ENCODE peak calls at places on chromosomes 16 and 17, in five cellular contexts. D, K, E, B and C are unnamed samples.

GRCh38 chr17:60971515-60972369 is 294.1 kb downstream of the BCAS3 start:
- DNase-seq in D (no peak), E (peak), K (peak), B (peak), C (peak)

GRCh38 chr16:20242568-20243240 is 84.6 kb downstream of the GP2 start:
- DNase-seq in D (no peak), K (no peak), E (no peak), B (no peak), C (no peak)

GRCh38 chr17:9755083-9755482 is 36.3 kb downstream of the DHRS7C start:
- DNase-seq in B (peak), E (no peak), K (no peak), D (no peak), C (no peak)

GRCh38 chr16:86516618-86517003 is 6.3 kb downstream of the FOXF1 start:
- DNase-seq in E (no peak), D (no peak), K (no peak), B (peak), C (no peak)

GRCh38 chr17:30995347-30995746 is 24.5 kb downstream of the RNF135 start:
- DNase-seq in D (no peak), E (no peak), K (no peak), B (no peak), C (no peak)

GRCh38 chr17:75783803-75784472 is 668 bp upstream of the UNK start:
- DNase-seq in D (no peak), B (no peak), K (no peak), E (peak), C (no peak)

GRCh38 chr17:36980281-36980761 is 31.6 kb downstream of the AATF start:
- DNase-seq in E (no peak), B (no peak), K (no peak), D (no peak), C (no peak)

GRCh38 chr17:18993876-18994275 is 10.7 kb downstream of the FAM83G start:
- DNase-seq in D (no peak), B (no peak), K (no peak), E (no peak), C (no peak)

GRCh38 chr16:28486266-28486665 is 5.6 kb downstream of the CLN3 start:
- DNase-seq in D (no peak), B (no peak), E (no peak), K (no peak), C (no peak)

GRCh38 chr16:14365200-14365851 is 264.7 kb downstream of the PARN start:
- DNase-seq in E (no peak), K (no peak), B (peak), D (no peak), C (no peak)

GRCh38 chr17:19708431-19709175 is 7.8 kb downstream of the SLC47A2 start:
- DNase-seq in D (no peak), E (no peak), K (no peak), B (no peak), C (no peak)

GRCh38 chr16:928526-928925 is 42.3 kb downstream of the LMF1 start:
- DNase-seq in B (no peak), K (no peak), D (no peak), E (no peak), C (no peak)

GRCh38 chr16:4624827-4625616 is 396 bp downstream of the MGRN1 start:
- DNase-seq in B (peak), D (peak), K (no peak), E (peak), C (no peak)

GRCh38 chr17:81457917-81458555 is 54.6 kb downstream of the ACTG1 start:
- DNase-seq in D (no peak), B (no peak), E (no peak), K (no peak), C (no peak)

GRCh38 chr17:77634710-77635109 is 323.8 kb upstream of the TNRC6C start:
- DNase-seq in D (no peak), E (no peak), B (no peak), K (no peak), C (no peak)

GRCh38 chr17:66863820-66864219 is 28.9 kb downstream of the CACNG5 start:
- DNase-seq in E (no peak), B (no peak), K (no peak), D (no peak), C (no peak)

GRCh38 chr17:41914358-41914766 is 4.4 kb downstream of the ACLY start:
- DNase-seq in K (no peak), B (no peak), D (no peak), E (no peak), C (no peak)

GRCh38 chr17:63434951-63435571 is 11.0 kb downstream of the CYB561 start:
- DNase-seq in K (no peak), E (peak), D (no peak), B (no peak), C (no peak)

GRCh38 chr17:19762515-19762961 is 14.4 kb upstream of the ALDH3A1 start:
- DNase-seq in D (no peak), K (no peak), E (peak), B (peak), C (no peak)

GRCh38 chr17:57463103-57463885 is 207.0 kb downstream of the MSI2 start:
- DNase-seq in B (peak), E (no peak), K (peak), D (no peak), C (peak)

DNA sequence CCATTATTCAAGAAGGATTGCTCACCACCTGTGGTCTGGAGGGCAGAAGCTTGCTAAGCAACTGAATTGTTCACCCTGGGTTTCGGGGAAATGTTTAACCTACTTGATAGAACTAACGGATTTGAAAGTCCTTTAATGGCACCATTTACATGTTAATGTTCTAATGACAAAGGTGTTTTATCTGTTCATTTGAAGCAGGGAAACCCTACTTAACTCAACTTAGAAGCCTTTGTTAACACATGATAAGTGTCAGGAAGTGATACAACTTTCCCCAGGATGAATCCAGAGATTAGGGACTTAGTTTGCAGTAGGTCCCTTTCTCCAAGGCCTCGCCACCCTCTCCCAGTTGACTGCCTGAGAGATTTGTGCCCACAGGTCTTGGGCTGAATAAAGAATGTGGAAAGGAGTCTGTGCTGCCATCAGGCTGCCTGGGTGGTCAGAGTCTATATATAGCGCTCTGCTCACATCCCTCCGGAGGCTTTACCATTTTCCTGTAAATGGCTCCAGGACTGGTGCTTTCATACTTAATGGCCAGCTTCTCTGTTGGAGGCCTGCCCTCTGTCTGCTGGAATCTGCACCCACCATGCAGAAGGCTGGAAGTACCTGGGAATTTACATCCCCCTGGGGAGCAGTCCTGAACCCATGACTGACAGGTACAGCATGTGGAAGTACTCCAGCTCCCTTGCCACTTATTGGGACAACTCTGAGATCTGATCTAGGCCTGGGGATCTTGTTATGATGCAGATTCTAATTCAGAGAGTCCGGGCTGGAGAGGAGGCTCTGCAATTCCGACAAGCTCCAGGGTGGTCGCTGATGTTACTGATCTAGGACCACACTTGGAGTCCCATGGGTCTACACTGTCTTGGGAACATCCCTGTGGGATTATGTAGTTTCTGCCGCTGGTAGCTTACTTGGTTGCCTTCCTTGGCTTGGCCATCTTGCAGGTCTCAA is 99.9 kb downstream of the ASIC2 start:
- DNase-seq in B (no peak), K (no peak), D (no peak), E (no peak), C (peak)
- H3K4me3 ChIP-seq in B (no peak), K (no peak), D (no peak), E (no peak), C (no peak)

GRCh38 chr16:49000594-49000993 is 281.0 kb downstream of the CBLN1 start:
- DNase-seq in D (no peak), K (no peak), B (no peak), E (no peak), C (no peak)
- TF ChIP-seq CTCF in D (no peak), K (peak), B (peak), E (peak), C (peak)

GRCh38 chr16:31183432-31184428 is 3.8 kb downstream of the FUS start:
- DNase-seq in E (no peak), K (no peak), D (no peak), B (no peak), C (no peak)
- H3K4me3 ChIP-seq in E (no peak), K (no peak), D (no peak), B (no peak), C (no peak)

GRCh38 chr16:67199808-67200198 is 872 bp downstream of the ELMO3 start:
- DNase-seq in D (no peak), B (no peak), E (peak), K (no peak), C (no peak)
- TF ChIP-seq CTCF in D (no peak), B (no peak), E (no peak), K (peak), C (no peak)

GRCh38 chr17:27295945-27296344 is 2.0 kb downstream of the WSB1 start:
- DNase-seq in B (no peak), D (no peak), E (no peak), K (no peak), C (no peak)

GRCh38 chr17:27290916-27291598 is 2.9 kb upstream of the WSB1 start:
- DNase-seq in E (no peak), K (no peak), B (no peak), D (no peak), C (no peak)

GRCh38 chr17:27294689-27295630 is 1.0 kb downstream of the WSB1 start:
- DNase-seq in B (peak), D (peak), E (peak), K (peak), C (peak)

GRCh38 chr17:27293898-27294688 is at the start of gene WSB1:
- DNase-seq in B (peak), K (peak), D (peak), E (peak), C (no peak)

GRCh38 chr17:27293359-27293897 is 486 bp upstream of the WSB1 start:
- DNase-seq in K (no peak), D (no peak), E (no peak), B (no peak), C (no peak)
- H3K4me3 ChIP-seq in K (peak), D (no peak), E (peak), B (peak), C (peak)

GRCh38 chr17:29620779-29621500 is 1.8 kb downstream of the CORO6 start:
- DNase-seq in E (no peak), B (no peak), D (no peak), K (no peak), C (no peak)

GRCh38 chr17:29620271-29620670 is 2.4 kb downstream of the CORO6 start:
- DNase-seq in B (peak), K (no peak), D (no peak), E (no peak), C (no peak)

GRCh38 chr17:29617481-29618271 is 5.0 kb downstream of the CORO6 start:
- DNase-seq in K (no peak), E (peak), B (peak), D (peak), C (no peak)

GRCh38 chr17:29618272-29619065 is 4.2 kb downstream of the CORO6 start:
- DNase-seq in B (no peak), K (no peak), D (no peak), E (no peak), C (no peak)

GRCh38 chr17:29619251-29619650 is 3.5 kb downstream of the CORO6 start:
- DNase-seq in B (peak), K (peak), E (no peak), D (no peak), C (no peak)
- TF ChIP-seq CTCF in B (peak), K (peak), E (no peak), D (no peak), C (peak)